ENCODE peak calls at places on chromosomes 5 and 9, in six cellular contexts. E, X, Z, H, U and G are unnamed samples.

GRCh38 chr5:160230686-160231527 is 1.6 kb downstream of the FABP6 start:
- DNase-seq in X (no peak), U (no peak), H (no peak), Z (no peak), E (no peak), G (peak; percentile 9)

GRCh38 chr9:33244150-33244784 is 4.3 kb downstream of the SPINK4 start:
- DNase-seq in H (no peak), Z (no peak), E (no peak), U (no peak), X (no peak), G (no peak)

GRCh38 chr5:19987594-19988345 is at the start of gene CDH18:
- DNase-seq in H (peak; percentile 91), U (peak; percentile 60), E (peak; percentile 45), Z (no peak), X (peak; percentile 69), G (peak; percentile 86)

GRCh38 chr9:84807870-84808385 is 138.4 kb downstream of the NTRK2 start:
- DNase-seq in U (no peak), Z (no peak), E (no peak), H (peak; percentile 69), X (no peak), G (no peak)

GRCh38 chr9:89425921-89426388 is 72.0 kb downstream of the SEMA4D start:
- DNase-seq in X (no peak), U (no peak), Z (no peak), E (no peak), H (no peak), G (peak; percentile 79)

GRCh38 chr5:88715503-88715902 is 167.5 kb downstream of the MEF2C start:
- DNase-seq in X (no peak), H (no peak), U (no peak), E (no peak), Z (no peak), G (no peak)

GRCh38 chr5:143494162-143494561 is 90.7 kb upstream of the NR3C1 start:
- DNase-seq in E (no peak), Z (no peak), X (no peak), H (peak; percentile 4), U (no peak), G (no peak)

GRCh38 chr9:127405344-127406125 is 8.6 kb downstream of the SLC2A8 start:
- DNase-seq in U (no peak), H (no peak), E (no peak), Z (no peak), X (no peak), G (no peak)

GRCh38 chr5:172953776-172954189 is 5.4 kb upstream of the RPL26L1 start:
- DNase-seq in H (no peak), E (no peak), U (no peak), Z (no peak), X (no peak), G (no peak)

GRCh38 chr5:1747079-1747802 is 52.4 kb downstream of the MRPL36 start:
- DNase-seq in U (no peak), E (no peak), X (no peak), H (no peak), Z (no peak), G (no peak)

GRCh38 chr5:144335561-144335960 is 164.9 kb downstream of the KCTD16 start:
- DNase-seq in H (no peak), X (no peak), U (peak; percentile 72), E (no peak), Z (no peak), G (no peak)

GRCh38 chr5:80288177-80288576 is 31.6 kb upstream of the SPZ1 start:
- DNase-seq in H (no peak), E (no peak), U (no peak), Z (no peak), X (no peak), G (no peak)

GRCh38 chr9:33867747-33868429 is 50.9 kb downstream of the UBE2R2 start:
- DNase-seq in U (no peak), H (peak; percentile 35), X (no peak), Z (no peak), E (peak; percentile 23), G (peak; percentile 12)

GRCh38 chr9:122527193-122527592 is at the start of gene OR1N1:
- DNase-seq in E (no peak), U (no peak), Z (no peak), X (no peak), H (no peak), G (no peak)

GRCh38 chr9:91312717-91313325 is 48.9 kb downstream of the AUH start:
- DNase-seq in E (no peak), H (no peak), X (no peak), Z (no peak), U (no peak), G (no peak)

GRCh38 chr5:24188196-24188595 is 456.6 kb downstream of the CDH10 start:
- DNase-seq in Z (no peak), X (no peak), H (no peak), U (no peak), E (no peak), G (no peak)